ENCODE peak calls at places on chromosomes 3 and 15, in ten cellular contexts. N is H7, Y is lung, W is vagina, A is mammary epithelial cell, K is BE2C, E is BJ, M is aorta, T is cardiac muscle cell, F is breast epithelium. B is an unnamed sample.

GRCh38 chr3:128548426-128549282 is 55.7 kb upstream of the GATA2 start:
- DNase-seq in F (no peak), E (no peak), K (peak; percentile 53), N (no peak), Y (no peak), T (no peak), W (no peak), M (no peak), A (no peak), B (no peak)

GRCh38 chr3:34876997-34877396 is 762.3 kb upstream of the ARPP21 start:
- DNase-seq in T (no peak), K (no peak), M (no peak), F (no peak), W (no peak), E (no peak), Y (no peak), N (no peak), A (no peak), B (no peak)

GRCh38 chr15:80996247-80996646 is 4.5 kb upstream of the TLNRD1 start:
- DNase-seq in N (peak; percentile 57), W (no peak), Y (no peak), K (no peak), M (no peak), F (no peak), A (peak; percentile 14), T (no peak), E (no peak), B (no peak)

GRCh38 chr3:30188713-30189112 is 417.7 kb upstream of the TGFBR2 start:
- DNase-seq in F (no peak), T (no peak), N (no peak), K (peak; percentile 73), Y (no peak), E (no peak), M (no peak), W (no peak), A (peak; percentile 85), B (peak; percentile 53)

GRCh38 chr3:128736598-128736997 is 10.6 kb downstream of the RAB7A start:
- DNase-seq in M (no peak), F (no peak), K (no peak), A (peak; percentile 71), Y (no peak), T (no peak), W (no peak), E (no peak), N (no peak), B (no peak)

GRCh38 chr3:72427575-72427974 is 420.7 kb downstream of the SHQ1 start:
- DNase-seq in W (no peak), N (no peak), A (no peak), E (no peak), K (no peak), M (no peak), T (no peak), Y (no peak), F (no peak), B (no peak)

GRCh38 chr15:68471552-68471951 is 39.6 kb upstream of the ITGA11 start:
- DNase-seq in W (no peak), T (no peak), E (no peak), F (no peak), A (no peak), K (peak; percentile 52), Y (no peak), M (no peak), N (no peak), B (no peak)

GRCh38 chr3:50236484-50237132 is 604 bp downstream of the GNAI2 start:
- DNase-seq in K (no peak), M (no peak), A (no peak), T (no peak), E (no peak), Y (no peak), N (no peak), F (no peak), W (no peak), B (no peak)

GRCh38 chr3:105518806-105519418 is 152.2 kb downstream of the ALCAM start:
- DNase-seq in N (peak; percentile 46), M (no peak), F (no peak), A (peak; percentile 53), K (peak; percentile 31), E (no peak), T (peak; percentile 72), W (no peak), Y (no peak), B (no peak)

GRCh38 chr3:14274999-14275961 is 96.7 kb downstream of the LSM3 start:
- DNase-seq in M (no peak), N (peak; percentile 82), E (no peak), W (no peak), F (no peak), K (no peak), Y (no peak), A (no peak), T (peak; percentile 42), B (no peak)

GRCh38 chr3:178170698-178171535 is 365.3 kb upstream of the KCNMB2 start:
- DNase-seq in E (no peak), A (peak; percentile 87), N (no peak), T (no peak), K (peak; percentile 63), M (no peak), Y (no peak), W (no peak), F (no peak), B (no peak)

GRCh38 chr3:48927928-48928327 is 9.3 kb downstream of the ARIH2 start:
- DNase-seq in F (no peak), T (no peak), E (no peak), A (peak; percentile 26), N (no peak), M (no peak), K (no peak), W (no peak), Y (no peak), B (no peak)

GRCh38 chr3:4719011-4719649 is 226.0 kb downstream of the ITPR1 start:
- DNase-seq in T (no peak), F (no peak), K (no peak), E (no peak), Y (no peak), W (no peak), M (no peak), N (no peak), A (no peak), B (no peak)

GRCh38 chr3:4716731-4717362 is 223.7 kb downstream of the ITPR1 start:
- DNase-seq in A (no peak), T (no peak), E (peak; percentile 63), F (no peak), Y (no peak), W (no peak), K (no peak), M (no peak), N (no peak), B (no peak)

GRCh38 chr3:4716231-4716630 is 223.1 kb downstream of the ITPR1 start:
- DNase-seq in A (no peak), W (no peak), T (no peak), F (no peak), K (no peak), Y (no peak), M (no peak), N (no peak), E (no peak), B (no peak)

GRCh38 chr3:4718179-4718736 is 225.1 kb downstream of the ITPR1 start:
- DNase-seq in W (no peak), K (no peak), N (no peak), Y (no peak), E (no peak), T (no peak), A (no peak), F (no peak), M (no peak), B (no peak)

DNA sequence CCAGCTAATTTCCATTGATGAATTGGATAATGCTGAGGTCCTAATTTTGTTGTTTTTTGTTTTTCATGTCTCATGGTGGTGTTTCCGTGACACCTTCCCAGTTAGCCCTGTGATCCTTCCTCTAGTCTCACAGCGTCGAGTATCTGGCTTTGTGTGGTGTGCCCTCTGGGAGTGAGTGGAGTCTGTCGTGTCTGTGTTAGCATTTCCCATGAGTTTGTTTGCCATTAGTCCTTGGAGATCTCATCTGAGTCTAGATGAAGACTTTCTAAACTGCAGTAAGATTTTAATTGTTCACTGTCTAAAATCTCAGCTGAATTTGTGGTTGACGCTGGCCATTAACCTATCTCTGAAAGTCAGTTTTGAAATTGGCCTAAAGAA is 224.2 kb downstream of the ITPR1 start:
- DNase-seq in A (no peak), E (no peak), N (no peak), T (no peak), K (no peak), W (no peak), F (no peak), M (no peak), Y (no peak), B (no peak)
- H3K4me3 ChIP-seq in A (no peak overlapping the region), E (no peak overlapping the region), N (no peak overlapping the region), T (no peak overlapping the region), K (no peak overlapping the region), W (no peak overlapping the region), F (no peak overlapping the region), M (no peak overlapping the region), Y (no peak overlapping the region), B (no peak overlapping the region)

GRCh38 chr15:99148851-99149276 is 44.0 kb downstream of the SYNM start:
- DNase-seq in W (peak; percentile 28), M (no peak), T (peak; percentile 77), F (no peak), K (no peak), E (no peak), A (no peak), Y (no peak), N (no peak), B (peak; percentile 80)
- H3K4me3 ChIP-seq in W (no peak overlapping the region), M (no peak overlapping the region), T (no peak overlapping the region), F (no peak overlapping the region), K (no peak overlapping the region), E (no peak overlapping the region), A (no peak overlapping the region), Y (no peak overlapping the region), N (no peak overlapping the region), B (no peak overlapping the region)

DNA sequence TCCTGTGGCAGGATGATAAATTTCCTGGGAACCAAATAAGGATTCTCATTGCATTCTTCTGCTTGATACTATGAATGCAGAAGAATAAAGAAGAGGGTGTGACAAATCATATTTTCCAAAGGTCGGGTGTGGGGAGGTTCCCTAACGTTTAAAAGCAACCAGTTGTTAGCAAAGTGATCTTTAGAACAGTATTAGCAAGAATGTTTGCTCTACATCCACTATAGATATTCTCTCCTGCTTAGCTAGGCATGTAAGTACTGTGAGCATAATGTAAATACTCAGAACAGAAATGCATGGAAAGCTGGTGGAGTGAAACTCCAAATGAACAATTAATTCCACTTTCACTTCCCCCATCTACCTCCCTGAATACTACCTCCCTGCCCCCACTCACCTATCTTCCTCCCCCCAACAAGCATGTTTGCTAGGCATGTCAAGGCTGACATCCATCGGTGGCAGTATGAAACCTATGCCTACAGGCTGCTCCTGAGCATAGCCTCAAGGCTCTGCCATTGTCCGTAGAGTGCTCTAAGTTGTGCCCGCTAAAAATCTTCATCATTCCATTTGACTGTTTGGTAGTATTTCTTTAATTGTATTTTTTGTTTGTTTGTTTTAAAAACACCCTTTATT is 329.7 kb downstream of the TIGIT start:
- DNase-seq in W (no peak), M (no peak), F (no peak), A (no peak), T (no peak), K (peak; percentile 13), N (no peak), E (no peak), Y (no peak), B (no peak)
- H3K4me3 ChIP-seq in W (peak overlapping the region; percentile 45), M (peak overlapping the region; percentile 67), F (peak overlapping the region; percentile 34), A (no peak overlapping the region), T (no peak overlapping the region), K (peak overlapping the region; percentile 58), N (no peak overlapping the region), E (peak overlapping the region; percentile 53), Y (no peak overlapping the region), B (no peak overlapping the region)

DNA sequence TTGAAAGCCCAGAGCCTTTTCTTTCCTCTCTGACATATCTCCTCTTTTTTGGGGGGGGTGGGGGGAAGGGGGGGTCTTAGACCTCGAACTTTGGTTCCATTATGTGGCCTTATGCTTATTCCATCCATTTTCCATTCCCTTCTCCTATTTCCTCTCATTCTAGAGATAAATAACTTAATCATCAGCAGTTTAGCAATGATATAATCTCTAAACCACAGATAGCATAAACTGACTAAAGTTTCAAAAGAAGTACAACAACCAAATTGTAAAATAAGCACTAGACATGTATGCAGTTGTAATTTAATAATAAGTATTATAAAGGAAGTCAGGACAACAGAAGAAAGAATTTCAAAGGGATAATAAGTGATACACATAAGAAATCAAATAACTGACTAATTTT is 64.5 kb downstream of the AQR start:
- DNase-seq in F (no peak), N (no peak), T (no peak), E (no peak), A (no peak), W (no peak), K (no peak), Y (no peak), M (no peak), B (no peak)
- H3K4me3 ChIP-seq in F (no peak overlapping the region), N (no peak overlapping the region), T (no peak overlapping the region), E (no peak overlapping the region), A (no peak overlapping the region), W (no peak overlapping the region), K (no peak overlapping the region), Y (no peak overlapping the region), M (no peak overlapping the region), B (no peak overlapping the region)

B was measured in lower leg skin.